ENCODE peak calls at places on chromosomes 7 and 10, in ten cellular contexts. M is NCI-H1092; O is ELR; C is progenitor cell of endocrine pancreas; Y is activated T-helper 1 cell treated with anti-CD3 and anti-CD28 coated beads, Interleukin-12 subunit alpha, Interleukin-12 subunit beta, Interleukin-2, Interleukin-4 antibody, amounts not matched to agents 30 ng/mL and 10 ng/mL and 1 ng/mL, durations not matched to agents 14 hours and 24 hours and 36 hours; A is activated T-cell treated with anti-CD3 and anti-CD28 coated beads for 1 hour; L is hepatocyte; K is ACHN; I is ovary; B is PC-9. V is an unnamed sample.

GRCh38 chr7:6533893-6534804 is 17.1 kb downstream of the GRID2IP start:
- DNase-seq in M (no peak), O (no peak), C (no peak), Y (no peak), A (no peak), L (no peak), K (no peak), I (no peak), B (no peak), V (no peak)

GRCh38 chr7:100897772-100898454 is 2.2 kb upstream of the ACHE start:
- DNase-seq in M (no peak), O (no peak), C (no peak), Y (no peak), A (no peak), L (peak), K (no peak), I (no peak), B (no peak), V (no peak)

GRCh38 chr10:17229967-17230682 is 2.1 kb downstream of the VIM start:
- DNase-seq in M (peak), O (peak), C (peak), Y (peak), A (peak), L (peak), K (peak), I (peak), B (peak), V (peak)

GRCh38 chr10:71263376-71263775 is 51.0 kb downstream of the UNC5B start:
- DNase-seq in M (no peak), O (no peak), C (no peak), Y (no peak), A (no peak), L (no peak), K (no peak), I (no peak), B (no peak), V (no peak)

GRCh38 chr10:7529638-7530037 is 118.8 kb upstream of the SFMBT2 start:
- DNase-seq in M (peak), O (peak), C (no peak), Y (no peak), A (no peak), L (peak), K (peak), I (no peak), B (no peak), V (no peak)

GRCh38 chr7:70446448-70447143 is 685.3 kb upstream of the GALNT17 start:
- DNase-seq in M (no peak), O (no peak), C (no peak), Y (no peak), A (no peak), L (no peak), K (no peak), I (no peak), B (no peak), V (no peak)

GRCh38 chr10:74900297-74900696 is 73.9 kb downstream of the KAT6B start:
- DNase-seq in M (no peak), O (no peak), C (no peak), Y (no peak), A (no peak), L (no peak), K (no peak), I (no peak), B (no peak), V (no peak)

GRCh38 chr7:8277394-8277982 is 15.5 kb upstream of the ICA1 start:
- DNase-seq in M (no peak), O (no peak), C (no peak), Y (no peak), A (no peak), L (peak), K (peak), I (no peak), B (no peak), V (no peak)

GRCh38 chr7:32928785-32929184 is 28.5 kb upstream of the FKBP9 start:
- DNase-seq in M (no peak), O (no peak), C (no peak), Y (no peak), A (no peak), L (no peak), K (no peak), I (no peak), B (no peak), V (no peak)

GRCh38 chr7:16023046-16023445 is 336.6 kb upstream of the MEOX2 start:
- DNase-seq in M (no peak), O (no peak), C (no peak), Y (no peak), A (no peak), L (no peak), K (no peak), I (no peak), B (no peak), V (no peak)

GRCh38 chr10:28774051-28774995 is 97.0 kb downstream of the BAMBI start:
- DNase-seq in M (no peak), O (no peak), C (no peak), Y (no peak), A (no peak), L (no peak), K (no peak), I (no peak), B (no peak), V (no peak)

GRCh38 chr7:135853499-135853898 is 104.9 kb upstream of the FAM180A start:
- DNase-seq in M (no peak), O (peak), C (no peak), Y (no peak), A (no peak), L (peak), K (no peak), I (no peak), B (no peak), V (no peak)

GRCh38 chr7:42234736-42235135 is 2.3 kb downstream of the GLI3 start:
- DNase-seq in M (no peak), O (no peak), C (no peak), Y (no peak), A (no peak), L (no peak), K (no peak), I (no peak), B (no peak), V (no peak)

GRCh38 chr10:29554660-29555059 is 80.1 kb downstream of the SVIL start:
- DNase-seq in M (no peak), O (peak), C (no peak), Y (no peak), A (no peak), L (no peak), K (no peak), I (no peak), B (no peak), V (no peak)

GRCh38 chr7:75646551-75647102 is 92.1 kb downstream of the HIP1 start:
- DNase-seq in M (peak), O (no peak), C (no peak), Y (no peak), A (no peak), L (no peak), K (no peak), I (no peak), B (no peak), V (no peak)

GRCh38 chr7:21579341-21580072 is 36.7 kb downstream of the DNAH11 start:
- DNase-seq in M (no peak), O (no peak), C (no peak), Y (no peak), A (no peak), L (no peak), K (no peak), I (no peak), B (no peak), V (no peak)

GRCh38 chr7:23767514-23767913 is 57.5 kb downstream of the STK31 start:
- DNase-seq in M (no peak), O (no peak), C (no peak), Y (no peak), A (no peak), L (no peak), K (no peak), I (no peak), B (no peak), V (no peak)

GRCh38 chr10:125165584-125166340 is 5.4 kb upstream of the CTBP2 start:
- DNase-seq in M (no peak), O (no peak), C (no peak), Y (no peak), A (no peak), L (no peak), K (no peak), I (no peak), B (no peak), V (no peak)

GRCh38 chr10:123449234-123449962 is 216.8 kb upstream of the GPR26 start:
- DNase-seq in M (no peak), O (no peak), C (no peak), Y (no peak), A (no peak), L (no peak), K (no peak), I (no peak), B (no peak), V (no peak)

V was measured in HL-60.